ENCODE peak calls at places on chromosomes 5 and 9, in seven cellular contexts. One of them, this sample, is unnamed.
A peak's percentile ranks its signal among the peaks of the same experiment; 100 is the strongest.

GRCh38 chr5:126631920-126632319 is 31.2 kb downstream of the PHAX start:
- DNase-seq in mucosa of descending colon: no peak
- DNase-seq in tibial artery: no peak
- DNase-seq in testis: no peak
- DNase-seq in IMR-90: no peak
- DNase-seq in A673: no peak
- DNase-seq in A549: no peak
- DNase-seq in this sample: no peak

GRCh38 chr5:8176101-8176693 is 307.2 kb downstream of the MTRR start:
- DNase-seq in mucosa of descending colon: no peak
- DNase-seq in testis: no peak
- DNase-seq in A549: no peak
- DNase-seq in A673: no peak
- DNase-seq in IMR-90: peak; percentile 1
- DNase-seq in tibial artery: no peak
- DNase-seq in this sample: no peak

GRCh38 chr5:119355636-119356383 is at the start of gene TNFAIP8:
- DNase-seq in testis: peak; percentile 59
- DNase-seq in A549: no peak
- DNase-seq in mucosa of descending colon: peak; percentile 63
- DNase-seq in A673: peak; percentile 33
- DNase-seq in tibial artery: peak; percentile 60
- DNase-seq in IMR-90: peak; percentile 70
- DNase-seq in this sample: peak; percentile 60

GRCh38 chr9:75071530-75072122 is 16.3 kb downstream of the NMRK1 start:
- DNase-seq in tibial artery: no peak
- DNase-seq in A549: no peak
- DNase-seq in testis: no peak
- DNase-seq in A673: no peak
- DNase-seq in IMR-90: no peak
- DNase-seq in mucosa of descending colon: peak; percentile 94
- DNase-seq in this sample: no peak

GRCh38 chr5:35202319-35203111 is 27.8 kb downstream of the PRLR start:
- DNase-seq in testis: peak; percentile 80
- DNase-seq in IMR-90: peak; percentile 52
- DNase-seq in tibial artery: peak; percentile 53
- DNase-seq in mucosa of descending colon: peak; percentile 81
- DNase-seq in A549: peak; percentile 42
- DNase-seq in A673: peak; percentile 63
- DNase-seq in this sample: peak; percentile 26

GRCh38 chr9:37986771-37987258 is 82.2 kb downstream of the SHB start:
- DNase-seq in mucosa of descending colon: no peak
- DNase-seq in A549: no peak
- DNase-seq in tibial artery: no peak
- DNase-seq in IMR-90: no peak
- DNase-seq in A673: no peak
- DNase-seq in testis: no peak
- DNase-seq in this sample: no peak

GRCh38 chr9:104748359-104749031 is 1.0 kb downstream of the NIPSNAP3A start:
- DNase-seq in tibial artery: no peak
- DNase-seq in IMR-90: peak; percentile 13
- DNase-seq in mucosa of descending colon: no peak
- DNase-seq in testis: no peak
- DNase-seq in A549: peak; percentile 20
- DNase-seq in A673: peak; percentile 17
- DNase-seq in this sample: no peak

GRCh38 chr5:143233020-143233419 is 170.5 kb downstream of the NR3C1 start:
- DNase-seq in testis: no peak
- DNase-seq in A673: no peak
- DNase-seq in tibial artery: no peak
- DNase-seq in IMR-90: peak; percentile 75
- DNase-seq in mucosa of descending colon: no peak
- DNase-seq in A549: no peak
- DNase-seq in this sample: no peak

GRCh38 chr9:124617477-124618141 is 110.4 kb upstream of the NR5A1 start:
- DNase-seq in IMR-90: peak; percentile 79
- DNase-seq in testis: peak; percentile 84
- DNase-seq in A549: peak; percentile 87
- DNase-seq in A673: peak; percentile 87
- DNase-seq in mucosa of descending colon: peak; percentile 90
- DNase-seq in tibial artery: peak; percentile 79
- DNase-seq in this sample: peak; percentile 80

GRCh38 chr5:116037236-116037822 is 5.1 kb downstream of the ARL14EPL start:
- DNase-seq in A673: no peak
- DNase-seq in A549: no peak
- DNase-seq in IMR-90: no peak
- DNase-seq in tibial artery: no peak
- DNase-seq in testis: no peak
- DNase-seq in mucosa of descending colon: no peak
- DNase-seq in this sample: no peak

GRCh38 chr9:5470816-5471215 is 20.5 kb downstream of the CD274 start:
- DNase-seq in IMR-90: no peak
- DNase-seq in A673: no peak
- DNase-seq in testis: no peak
- DNase-seq in mucosa of descending colon: no peak
- DNase-seq in tibial artery: no peak
- DNase-seq in A549: no peak
- DNase-seq in this sample: no peak

GRCh38 chr5:159210306-159210722 is 961 bp upstream of the RNF145 start:
- DNase-seq in tibial artery: no peak
- DNase-seq in A673: peak; percentile 7
- DNase-seq in IMR-90: no peak
- DNase-seq in mucosa of descending colon: peak; percentile 44
- DNase-seq in testis: no peak
- DNase-seq in A549: peak; percentile 55
- DNase-seq in this sample: no peak

GRCh38 chr9:7782390-7783120 is 17.0 kb downstream of the DMAC1 start:
- DNase-seq in A549: no peak
- DNase-seq in A673: no peak
- DNase-seq in IMR-90: no peak
- DNase-seq in tibial artery: no peak
- DNase-seq in testis: no peak
- DNase-seq in mucosa of descending colon: no peak
- DNase-seq in this sample: no peak

GRCh38 chr5:67205981-67206380 is 9.4 kb upstream of the CD180 start:
- DNase-seq in tibial artery: no peak
- DNase-seq in A673: no peak
- DNase-seq in IMR-90: no peak
- DNase-seq in A549: no peak
- DNase-seq in testis: no peak
- DNase-seq in mucosa of descending colon: no peak
- DNase-seq in this sample: no peak

GRCh38 chr9:17520264-17521058 is 58.4 kb upstream of the SH3GL2 start:
- DNase-seq in tibial artery: no peak
- DNase-seq in testis: no peak
- DNase-seq in IMR-90: no peak
- DNase-seq in A549: no peak
- DNase-seq in mucosa of descending colon: no peak
- DNase-seq in A673: no peak
- DNase-seq in this sample: no peak

GRCh38 chr9:90009447-90009846 is 404.6 kb downstream of the GADD45G start:
- DNase-seq in tibial artery: peak; percentile 36
- DNase-seq in A673: no peak
- DNase-seq in A549: no peak
- DNase-seq in testis: no peak
- DNase-seq in IMR-90: no peak
- DNase-seq in mucosa of descending colon: no peak
- DNase-seq in this sample: no peak

GRCh38 chr5:159051431-159052281 is 48.1 kb downstream of the EBF1 start:
- DNase-seq in A549: no peak
- DNase-seq in A673: peak; percentile 22
- DNase-seq in tibial artery: peak; percentile 60
- DNase-seq in IMR-90: no peak
- DNase-seq in testis: peak; percentile 50
- DNase-seq in mucosa of descending colon: peak; percentile 13
- DNase-seq in this sample: peak; percentile 77

GRCh38 chr5:134411546-134412266 is at the start of gene CDKN2AIPNL:
- DNase-seq in A673: peak; percentile 92
- DNase-seq in IMR-90: peak; percentile 80
- DNase-seq in A549: peak; percentile 94
- DNase-seq in testis: peak; percentile 94
- DNase-seq in mucosa of descending colon: peak; percentile 94
- DNase-seq in tibial artery: peak; percentile 90
- DNase-seq in this sample: peak; percentile 94

GRCh38 chr5:167658890-167659289 is 632.6 kb upstream of the WWC1 start:
- DNase-seq in testis: no peak
- DNase-seq in mucosa of descending colon: no peak
- DNase-seq in A549: no peak
- DNase-seq in IMR-90: peak; percentile 12
- DNase-seq in tibial artery: no peak
- DNase-seq in A673: no peak
- DNase-seq in this sample: no peak

GRCh38 chr5:97383996-97384395 is 200.9 kb upstream of the RIOK2 start:
- DNase-seq in IMR-90: peak; percentile 36
- DNase-seq in A549: no peak
- DNase-seq in A673: no peak
- DNase-seq in tibial artery: no peak
- DNase-seq in testis: no peak
- DNase-seq in mucosa of descending colon: no peak
- DNase-seq in this sample: no peak

DNA sequence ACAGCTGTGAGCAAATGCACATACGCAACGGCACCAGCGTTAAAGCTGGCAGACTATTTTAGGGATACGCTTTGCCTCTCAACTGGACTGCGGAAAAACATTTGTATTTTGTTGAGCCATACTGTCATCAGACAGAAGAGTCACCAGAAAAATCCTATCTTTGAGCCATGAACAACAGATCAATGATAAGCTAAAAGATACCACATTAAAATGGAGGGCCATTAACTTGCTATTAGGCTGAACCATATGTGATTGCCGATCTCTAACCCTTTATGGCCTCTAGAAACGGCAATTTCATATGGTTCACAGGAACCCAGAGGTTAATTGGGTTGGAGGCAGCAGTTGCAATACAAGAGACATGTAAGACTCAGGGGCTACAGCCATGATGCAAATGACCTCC is 69.9 kb downstream of the MYO10 start:
- DNase-seq in IMR-90: no peak
- DNase-seq in A549: no peak
- DNase-seq in testis: no peak
- DNase-seq in mucosa of descending colon: no peak
- DNase-seq in A673: no peak
- DNase-seq in tibial artery: no peak
- DNase-seq in this sample: no peak
- H3K4me3 ChIP-seq in IMR-90: no peak overlapping the region
- H3K4me3 ChIP-seq in A549: no peak overlapping the region
- H3K4me3 ChIP-seq in testis: no peak overlapping the region
- H3K4me3 ChIP-seq in mucosa of descending colon: no peak overlapping the region
- H3K4me3 ChIP-seq in A673: no peak overlapping the region
- H3K4me3 ChIP-seq in tibial artery: peak overlapping the region; percentile 19
- H3K4me3 ChIP-seq in this sample: no peak overlapping the region

GRCh38 chr9:130530932-130531331 is 48.4 kb upstream of the FUBP3 start:
- DNase-seq in testis: no peak
- DNase-seq in A673: no peak
- DNase-seq in mucosa of descending colon: no peak
- DNase-seq in A549: no peak
- DNase-seq in tibial artery: no peak
- DNase-seq in IMR-90: no peak
- DNase-seq in this sample: peak; percentile 54

GRCh38 chr9:130528674-130529073 is 50.7 kb upstream of the FUBP3 start:
- DNase-seq in A549: no peak
- DNase-seq in A673: no peak
- DNase-seq in testis: no peak
- DNase-seq in tibial artery: no peak
- DNase-seq in IMR-90: no peak
- DNase-seq in mucosa of descending colon: no peak
- DNase-seq in this sample: no peak

GRCh38 chr9:130526193-130526853 is 53.1 kb upstream of the FUBP3 start:
- DNase-seq in A673: no peak
- DNase-seq in A549: no peak
- DNase-seq in testis: no peak
- DNase-seq in IMR-90: no peak
- DNase-seq in mucosa of descending colon: no peak
- DNase-seq in tibial artery: no peak
- DNase-seq in this sample: no peak

GRCh38 chr9:130526854-130527650 is 52.3 kb upstream of the FUBP3 start:
- DNase-seq in A549: no peak
- DNase-seq in tibial artery: no peak
- DNase-seq in testis: no peak
- DNase-seq in mucosa of descending colon: no peak
- DNase-seq in IMR-90: no peak
- DNase-seq in A673: no peak
- DNase-seq in this sample: no peak

GRCh38 chr9:130527651-130528310 is 51.6 kb upstream of the FUBP3 start:
- DNase-seq in tibial artery: no peak
- DNase-seq in IMR-90: no peak
- DNase-seq in testis: no peak
- DNase-seq in A673: no peak
- DNase-seq in A549: no peak
- DNase-seq in mucosa of descending colon: no peak
- DNase-seq in this sample: no peak
- H3K4me1 ChIP-seq in tibial artery: peaks cover 3% of the 10 kb centered on the region
- H3K4me1 ChIP-seq in IMR-90: no peaks in the 10 kb centered on the region
- H3K4me1 ChIP-seq in testis: no peaks in the 10 kb centered on the region
- H3K4me1 ChIP-seq in A673: no peaks in the 10 kb centered on the region
- H3K4me1 ChIP-seq in A549: no peaks in the 10 kb centered on the region
- H3K4me1 ChIP-seq in mucosa of descending colon: no peaks in the 10 kb centered on the region
- H3K4me1 ChIP-seq in this sample: no peaks in the 10 kb centered on the region

GRCh38 chr5:131357739-131358561 is 94.1 kb downstream of the CDC42SE2 start:
- DNase-seq in mucosa of descending colon: no peak
- DNase-seq in tibial artery: no peak
- DNase-seq in A673: no peak
- DNase-seq in testis: no peak
- DNase-seq in IMR-90: no peak
- DNase-seq in A549: no peak
- DNase-seq in this sample: no peak
- TF ChIP-seq CTCF in mucosa of descending colon: no peak
- TF ChIP-seq CTCF in tibial artery: no peak
- TF ChIP-seq CTCF in A673: no peak
- TF ChIP-seq CTCF in testis: no peak
- TF ChIP-seq CTCF in IMR-90: no peak
- TF ChIP-seq CTCF in A549: no peak
- TF ChIP-seq CTCF in this sample: no peak

DNA sequence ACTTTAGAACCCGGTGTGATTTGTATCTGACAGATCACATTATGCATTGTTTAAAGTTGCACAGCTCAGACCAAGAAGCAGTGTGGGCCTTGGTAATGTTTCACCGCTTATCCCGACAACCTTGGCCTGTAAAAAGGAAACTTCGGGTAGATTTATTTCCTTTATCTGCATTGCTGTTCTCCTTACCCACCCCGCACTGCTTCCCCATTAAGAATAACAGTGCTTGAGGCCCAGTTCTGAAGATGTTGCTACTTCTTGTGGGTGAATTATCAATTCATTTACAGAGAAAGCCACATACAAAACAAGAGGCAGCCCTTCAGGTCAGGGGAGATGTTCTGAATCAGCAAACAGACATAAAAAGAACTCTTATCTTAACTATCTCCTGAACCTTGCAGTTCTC is 8.4 kb downstream of the SMARCA2 start:
- DNase-seq in A549: no peak
- DNase-seq in testis: peak; percentile 48
- DNase-seq in A673: no peak
- DNase-seq in tibial artery: no peak
- DNase-seq in mucosa of descending colon: no peak
- DNase-seq in IMR-90: no peak
- DNase-seq in this sample: no peak
- H3K4me3 ChIP-seq in A549: no peak overlapping the region
- H3K4me3 ChIP-seq in testis: no peak overlapping the region
- H3K4me3 ChIP-seq in A673: no peak overlapping the region
- H3K4me3 ChIP-seq in tibial artery: no peak overlapping the region
- H3K4me3 ChIP-seq in mucosa of descending colon: no peak overlapping the region
- H3K4me3 ChIP-seq in IMR-90: no peak overlapping the region
- H3K4me3 ChIP-seq in this sample: no peak overlapping the region

This sample was measured in heart right ventricle.